ENCODE peak calls at places on chromosomes 5 and 9, in ten cellular contexts. C is aorta; I is H9; A is body of pancreas; R is A549; W is SJSA1; E is left lung; K is CD8-positive, alpha-beta T cell; O is hepatocyte; T is endothelial cell of umbilical vein. H is an unnamed sample.

GRCh38 chr5:39570418-39571027 is 145.7 kb upstream of the DAB2 start:
- DNase-seq in C (no peak), I (no peak), A (no peak), R (peak; percentile 50), W (peak; percentile 64), E (no peak), K (no peak), O (peak; percentile 63), T (peak; percentile 61), H (no peak)

GRCh38 chr9:6733243-6733642 is 24.5 kb upstream of the KDM4C start:
- DNase-seq in C (no peak), I (no peak), A (no peak), R (no peak), W (no peak), E (no peak), K (no peak), O (no peak), T (no peak), H (no peak)

GRCh38 chr5:180070726-180071417 is 687 bp downstream of the RNF130 start:
- DNase-seq in C (peak; percentile 87), I (no peak), A (peak; percentile 46), R (peak; percentile 48), W (peak; percentile 15), E (no peak), K (peak; percentile 60), O (peak; percentile 58), T (peak; percentile 68), H (peak; percentile 36)

GRCh38 chr5:96563816-96564215 is 98.4 kb upstream of the CAST start:
- DNase-seq in C (no peak), I (no peak), A (no peak), R (no peak), W (no peak), E (no peak), K (no peak), O (no peak), T (peak; percentile 52), H (no peak)

GRCh38 chr5:30392897-30393296 is 800.6 kb upstream of the CDH6 start:
- DNase-seq in C (no peak), I (no peak), A (peak; percentile 6), R (no peak), W (no peak), E (no peak), K (no peak), O (peak; percentile 6), T (no peak), H (peak; percentile 32)

GRCh38 chr5:135053278-135053677 is 19.2 kb upstream of the PITX1 start:
- DNase-seq in C (no peak), I (no peak), A (no peak), R (no peak), W (no peak), E (peak; percentile 13), K (no peak), O (no peak), T (no peak), H (no peak)

GRCh38 chr9:121807918-121808278 is 156.5 kb downstream of the DAB2IP start:
- DNase-seq in C (no peak), I (no peak), A (no peak), R (no peak), W (no peak), E (no peak), K (no peak), O (no peak), T (no peak), H (no peak)

GRCh38 chr5:180625791-180626660 is 23.4 kb downstream of the FLT4 start:
- DNase-seq in C (no peak), I (no peak), A (no peak), R (no peak), W (no peak), E (peak; percentile 58), K (no peak), O (no peak), T (no peak), H (no peak)

GRCh38 chr5:112270299-112271293 is 148.5 kb downstream of the EPB41L4A start:
- DNase-seq in C (no peak), I (no peak), A (no peak), R (no peak), W (no peak), E (no peak), K (no peak), O (no peak), T (no peak), H (no peak)

GRCh38 chr5:134526483-134527155 is 1.1 kb downstream of the JADE2 start:
- DNase-seq in C (peak; percentile 93), I (peak; percentile 95), A (peak; percentile 86), R (no peak), W (peak; percentile 93), E (peak; percentile 95), K (peak; percentile 80), O (peak; percentile 90), T (peak; percentile 73), H (peak; percentile 82)

GRCh38 chr9:78783743-78784142 is 486.8 kb downstream of the PSAT1 start:
- DNase-seq in C (no peak), I (no peak), A (no peak), R (peak; percentile 7), W (no peak), E (no peak), K (no peak), O (no peak), T (no peak), H (no peak)

GRCh38 chr9:121082075-121082474 is 7.3 kb downstream of the CNTRL start:
- DNase-seq in C (no peak), I (no peak), A (no peak), R (no peak), W (no peak), E (no peak), K (no peak), O (no peak), T (no peak), H (no peak)

GRCh38 chr5:130545291-130545690 is 619.8 kb downstream of the HINT1 start:
- DNase-seq in C (no peak), I (no peak), A (no peak), R (no peak), W (no peak), E (no peak), K (no peak), O (no peak), T (no peak), H (no peak)

GRCh38 chr9:25658587-25658986 is 19.7 kb downstream of the TUSC1 start:
- DNase-seq in C (no peak), I (no peak), A (no peak), R (peak; percentile 1), W (no peak), E (no peak), K (no peak), O (no peak), T (no peak), H (no peak)

GRCh38 chr5:92907914-92908606 is 673.0 kb downstream of the NR2F1-AS1 start:
- DNase-seq in C (no peak), I (no peak), A (no peak), R (no peak), W (peak; percentile 54), E (no peak), K (no peak), O (no peak), T (peak; percentile 79), H (no peak)

GRCh38 chr9:98974994-98975712 is 31.4 kb downstream of the COL15A1 start:
- DNase-seq in C (peak; percentile 96), I (peak; percentile 91), A (peak; percentile 92), R (peak; percentile 75), W (peak; percentile 53), E (peak; percentile 98), K (peak; percentile 88), O (peak; percentile 89), T (peak; percentile 58), H (peak; percentile 93)

GRCh38 chr9:88390371-88390990 is 2.2 kb downstream of the SPIN1 start:
- DNase-seq in C (no peak), I (no peak), A (no peak), R (no peak), W (no peak), E (no peak), K (no peak), O (no peak), T (no peak), H (no peak)

GRCh38 chr5:158614951-158615350 is 484.8 kb downstream of the EBF1 start:
- DNase-seq in C (no peak), I (no peak), A (no peak), R (no peak), W (no peak), E (no peak), K (no peak), O (no peak), T (no peak), H (no peak)

DNA sequence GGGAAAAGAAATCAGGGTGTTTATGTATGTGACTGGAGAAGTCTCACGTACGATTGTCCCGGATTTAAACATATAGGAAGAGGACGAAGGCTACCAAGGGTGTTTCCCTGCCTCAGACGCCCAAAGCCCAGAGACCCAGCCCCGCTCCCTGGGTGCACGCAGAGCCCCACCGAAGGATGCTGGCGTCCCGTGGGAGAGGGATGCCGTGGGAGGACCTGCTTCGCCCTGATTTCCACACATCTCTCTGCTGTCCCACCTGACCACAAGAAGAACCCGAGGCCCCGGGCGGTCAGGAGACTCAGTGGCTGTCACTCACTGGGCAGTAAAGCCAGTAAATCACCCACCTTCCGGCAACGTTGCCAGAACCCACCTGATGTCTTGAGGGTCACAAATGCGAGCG is 211.8 kb upstream of the TBCA start:
- DNase-seq in C (no peak), I (no peak), A (no peak), R (no peak), W (no peak), E (no peak), K (no peak), O (no peak), T (no peak), H (no peak)
- H3K4me1 ChIP-seq in C (peaks cover 4% of the 10 kb centered on the region), I (peaks cover 12% of the 10 kb centered on the region), A (no peaks in the 10 kb centered on the region), R (peaks cover 5% of the 10 kb centered on the region), W (no peaks in the 10 kb centered on the region), E (no peaks in the 10 kb centered on the region), K (no peaks in the 10 kb centered on the region), O (peaks cover 11% of the 10 kb centered on the region), T (no peaks in the 10 kb centered on the region), H (peaks cover 5% of the 10 kb centered on the region)

GRCh38 chr9:106445107-106445506 is 417.9 kb upstream of the ZNF462 start:
- DNase-seq in C (no peak), I (no peak), A (no peak), R (no peak), W (no peak), E (no peak), K (no peak), O (no peak), T (no peak), H (no peak)
- H3K4me1 ChIP-seq in C (no peaks in the 10 kb centered on the region), I (peaks cover 2% of the 10 kb centered on the region), A (no peaks in the 10 kb centered on the region), R (no peaks in the 10 kb centered on the region), W (no peaks in the 10 kb centered on the region), E (no peaks in the 10 kb centered on the region), K (no peaks in the 10 kb centered on the region), O (no peaks in the 10 kb centered on the region), T (no peaks in the 10 kb centered on the region), H (no peaks in the 10 kb centered on the region)

GRCh38 chr5:72467421-72467820 is 39.8 kb downstream of the ZNF366 start:
- DNase-seq in C (no peak), I (no peak), A (no peak), R (no peak), W (no peak), E (no peak), K (no peak), O (no peak), T (no peak), H (no peak)
- H3K4me1 ChIP-seq in C (peaks cover 5% of the 10 kb centered on the region), I (no peaks in the 10 kb centered on the region), A (no peaks in the 10 kb centered on the region), R (peaks cover 8% of the 10 kb centered on the region), W (peaks cover 42% of the 10 kb centered on the region), E (peaks cover 8% of the 10 kb centered on the region), K (no peaks in the 10 kb centered on the region), O (no peaks in the 10 kb centered on the region), T (peaks cover 36% of the 10 kb centered on the region), H (no peaks in the 10 kb centered on the region)

DNA sequence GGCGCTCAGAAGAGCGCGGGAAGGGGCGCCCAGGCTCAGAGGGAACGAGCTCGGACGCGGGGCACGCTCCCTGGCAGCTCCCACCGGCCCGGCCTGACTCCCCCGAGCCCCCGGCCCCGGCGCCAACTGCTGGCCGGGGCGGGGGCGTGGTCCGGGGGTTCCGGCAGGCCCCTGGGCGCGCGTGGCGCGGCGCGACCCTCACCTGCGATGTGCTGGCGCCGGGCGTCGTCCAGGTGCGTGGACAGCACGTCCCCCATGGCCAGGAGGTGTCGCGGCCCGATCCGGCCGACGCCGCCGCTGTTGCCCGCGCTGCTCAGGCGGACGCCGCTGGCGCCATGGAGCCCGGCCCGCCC is 43.5 kb upstream of the STXBP1 start:
- DNase-seq in C (peak; percentile 82), I (peak; percentile 51), A (no peak), R (no peak), W (no peak), E (no peak), K (no peak), O (no peak), T (no peak), H (no peak)
- H3K4me1 ChIP-seq in C (no peaks in the 10 kb centered on the region), I (peaks cover 4% of the 10 kb centered on the region), A (peaks cover 71% of the 10 kb centered on the region), R (peaks cover 75% of the 10 kb centered on the region), W (peaks cover 48% of the 10 kb centered on the region), E (peaks cover 25% of the 10 kb centered on the region), K (peaks cover 30% of the 10 kb centered on the region), O (peaks cover 40% of the 10 kb centered on the region), T (peaks cover 32% of the 10 kb centered on the region), H (peaks cover 58% of the 10 kb centered on the region)